ENCODE peak calls at places on chromosomes 13 and 19, in ten cellular contexts. Z, W, X, M, F, R, K, T, J and E are unnamed samples.

GRCh38 chr13:26623125-26623524 is 65.6 kb downstream of the WASF3 start:
- DNase-seq in Z (no peak), W (no peak), X (no peak), M (no peak), F (no peak), R (no peak), K (no peak), T (no peak), J (no peak), E (no peak)

GRCh38 chr19:6925801-6926751 is 38.7 kb downstream of the ADGRE1 start:
- DNase-seq in Z (no peak), W (no peak), X (no peak), M (no peak), F (no peak), R (no peak), K (no peak), T (peak; percentile 60), J (no peak), E (no peak)

GRCh38 chr13:111882351-111882750 is 184.6 kb upstream of the SOX1 start:
- DNase-seq in Z (no peak), W (no peak), X (no peak), M (no peak), F (no peak), R (no peak), K (no peak), T (no peak), J (no peak), E (no peak)

GRCh38 chr19:38665950-38666661 is 18.7 kb downstream of the ACTN4 start:
- DNase-seq in Z (peak; percentile 90), W (peak; percentile 91), X (peak; percentile 55), M (no peak), F (no peak), R (peak; percentile 79), K (peak; percentile 72), T (peak; percentile 66), J (no peak), E (peak; percentile 79)

GRCh38 chr19:34172661-34173144 is 399 bp downstream of the LSM14A start:
- DNase-seq in Z (no peak), W (no peak), X (no peak), M (peak; percentile 27), F (no peak), R (no peak), K (no peak), T (no peak), J (no peak), E (peak; percentile 55)

GRCh38 chr19:34555447-34555846 is 73.9 kb downstream of the WTIP start:
- DNase-seq in Z (no peak), W (peak; percentile 61), X (no peak), M (peak; percentile 25), F (no peak), R (no peak), K (no peak), T (peak; percentile 32), J (no peak), E (no peak)

GRCh38 chr13:85137516-85137915 is 661.7 kb downstream of the SLITRK6 start:
- DNase-seq in Z (no peak), W (no peak), X (no peak), M (no peak), F (no peak), R (no peak), K (no peak), T (no peak), J (no peak), E (no peak)

GRCh38 chr13:31947506-31947905 is 84.1 kb upstream of the FRY start:
- DNase-seq in Z (no peak), W (no peak), X (no peak), M (no peak), F (no peak), R (no peak), K (no peak), T (no peak), J (no peak), E (no peak)

GRCh38 chr19:1116726-1117581 is 13.2 kb downstream of the GPX4 start:
- DNase-seq in Z (no peak), W (peak; percentile 72), X (no peak), M (no peak), F (no peak), R (no peak), K (no peak), T (no peak), J (no peak), E (peak; percentile 45)

GRCh38 chr13:40673061-40673397 is 6.6 kb upstream of the FOXO1 start:
- DNase-seq in Z (no peak), W (no peak), X (no peak), M (no peak), F (no peak), R (no peak), K (no peak), T (peak; percentile 30), J (no peak), E (no peak)

GRCh38 chr13:112079696-112080095 is 12.7 kb downstream of the SOX1 start:
- DNase-seq in Z (no peak), W (no peak), X (no peak), M (peak; percentile 35), F (no peak), R (peak; percentile 5), K (no peak), T (no peak), J (no peak), E (no peak)

GRCh38 chr13:66933527-66933926 is 296.6 kb downstream of the PCDH9 start:
- DNase-seq in Z (no peak), W (no peak), X (no peak), M (no peak), F (no peak), R (no peak), K (no peak), T (no peak), J (no peak), E (no peak)

GRCh38 chr19:1066748-1067340 is at the start of gene ARHGAP45:
- DNase-seq in Z (no peak), W (no peak), X (peak; percentile 55), M (no peak), F (no peak), R (no peak), K (peak; percentile 70), T (peak; percentile 48), J (peak; percentile 66), E (peak; percentile 75)

GRCh38 chr19:13637664-13638063 is 126.7 kb upstream of the MRI1 start:
- DNase-seq in Z (no peak), W (no peak), X (no peak), M (peak; percentile 16), F (no peak), R (peak; percentile 31), K (no peak), T (peak; percentile 90), J (no peak), E (no peak)

GRCh38 chr13:71785361-71785760 is 81.6 kb downstream of the DACH1 start:
- DNase-seq in Z (no peak), W (no peak), X (no peak), M (no peak), F (no peak), R (no peak), K (no peak), T (no peak), J (no peak), E (no peak)

GRCh38 chr19:7637374-7638256 is 705 bp downstream of the STXBP2 start:
- DNase-seq in Z (no peak), W (no peak), X (no peak), M (no peak), F (no peak), R (no peak), K (peak; percentile 75), T (peak; percentile 42), J (no peak), E (peak; percentile 89)

GRCh38 chr13:40503966-40504591 is 162.4 kb downstream of the FOXO1 start:
- DNase-seq in Z (no peak), W (no peak), X (no peak), M (peak; percentile 100), F (no peak), R (peak; percentile 99), K (no peak), T (peak; percentile 86), J (no peak), E (no peak)

GRCh38 chr19:18389736-18390074 is 3.7 kb downstream of the GDF15 start:
- DNase-seq in Z (no peak), W (no peak), X (no peak), M (no peak), F (no peak), R (no peak), K (no peak), T (no peak), J (no peak), E (no peak)
- H3K27ac ChIP-seq in Z (no peak overlapping the region), W (no peak overlapping the region), X (no peak overlapping the region), M (no peak overlapping the region), F (no peak overlapping the region), R (no peak overlapping the region), K (no peak overlapping the region), T (no peak overlapping the region), J (no peak overlapping the region), E (no peak overlapping the region)

DNA sequence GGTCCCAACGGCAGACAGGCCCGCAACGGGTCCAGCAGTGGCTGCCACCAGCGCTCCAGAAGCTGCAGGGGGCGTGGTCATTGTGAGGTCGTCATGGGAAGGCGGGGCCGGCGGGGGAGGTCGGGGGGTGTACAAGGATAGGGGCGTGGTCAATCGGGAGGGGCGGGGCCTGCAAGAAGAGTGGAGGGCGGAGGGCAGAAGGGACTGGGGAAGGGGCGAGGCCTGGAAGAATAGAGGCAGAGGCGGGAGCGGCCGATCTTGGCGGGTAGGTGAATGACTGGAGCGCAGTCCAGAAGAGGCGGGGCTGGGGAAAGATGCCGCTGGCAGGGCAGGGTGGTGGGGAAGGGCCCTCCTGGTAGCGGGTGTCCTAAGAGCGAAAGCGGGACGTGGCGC is 4.3 kb downstream of the FUZ start:
- DNase-seq in Z (peak; percentile 94), W (peak; percentile 98), X (peak; percentile 96), M (peak; percentile 68), F (peak; percentile 53), R (peak; percentile 73), K (peak; percentile 94), T (peak; percentile 79), J (peak; percentile 64), E (peak; percentile 94)
- H3K27ac ChIP-seq in Z (peak overlapping the region; percentile 61), W (no peak overlapping the region), X (peak overlapping the region; percentile 83), M (no peak overlapping the region), F (no peak overlapping the region), R (peak overlapping the region; percentile 55), K (peak overlapping the region; percentile 79), T (no peak overlapping the region), J (peak overlapping the region; percentile 53), E (peak overlapping the region; percentile 84)

GRCh38 chr19:3683866-3684816 is 16.1 kb downstream of the PIP5K1C start:
- DNase-seq in Z (no peak), W (no peak), X (no peak), M (peak; percentile 95), F (no peak), R (peak; percentile 93), K (no peak), T (no peak), J (no peak), E (peak; percentile 46)
- H3K27ac ChIP-seq in Z (peak overlapping the region; percentile 4), W (no peak overlapping the region), X (peak overlapping the region; percentile 78), M (peak overlapping the region; percentile 92), F (no peak overlapping the region), R (no peak overlapping the region), K (no peak overlapping the region), T (no peak overlapping the region), J (no peak overlapping the region), E (no peak overlapping the region)

GRCh38 chr13:105773887-105774538 is 761.4 kb downstream of the EFNB2 start:
- DNase-seq in Z (no peak), W (no peak), X (no peak), M (peak; percentile 70), F (no peak), R (peak; percentile 97), K (no peak), T (peak; percentile 72), J (no peak), E (no peak)
- H3K27ac ChIP-seq in Z (no peak overlapping the region), W (no peak overlapping the region), X (no peak overlapping the region), M (no peak overlapping the region), F (no peak overlapping the region), R (no peak overlapping the region), K (no peak overlapping the region), T (peak overlapping the region; percentile 73), J (no peak overlapping the region), E (no peak overlapping the region)